ENCODE peak calls at places on chromosome 18, in six cellular contexts. D, G, X, A, C and P are unnamed samples.

GRCh38 chr18:58037163-58037562 is 6.9 kb upstream of the NEDD4L start:
- DNase-seq in G (no peak), A (no peak), C (no peak), X (no peak), D (no peak), P (no peak)

GRCh38 chr18:36095936-36096519 is 28.7 kb upstream of the RPRD1A start:
- DNase-seq in X (no peak), A (no peak), C (no peak), D (peak), G (peak), P (peak)

GRCh38 chr18:79553154-79553553 is 126.4 kb upstream of the CTDP1 start:
- DNase-seq in G (no peak), A (no peak), C (no peak), D (no peak), X (no peak), P (no peak)

GRCh38 chr18:45167631-45168225 is 447.5 kb upstream of the SLC14A2 start:
- DNase-seq in C (no peak), A (no peak), D (peak), G (no peak), X (no peak), P (no peak)

GRCh38 chr18:11570770-11571169 is 38.6 kb upstream of the SLC35G4 start:
- DNase-seq in A (no peak), G (no peak), C (no peak), X (no peak), D (peak), P (peak)

GRCh38 chr18:66724664-66725356 is 120.9 kb upstream of the CDH19 start:
- DNase-seq in D (peak), X (no peak), G (no peak), A (no peak), C (no peak), P (no peak)

GRCh38 chr18:38402509-38402908 is 836.9 kb upstream of the CELF4 start:
- DNase-seq in X (no peak), D (no peak), A (no peak), C (no peak), G (no peak), P (no peak)

GRCh38 chr18:35910327-35910726 is 62.2 kb upstream of the RMP24 start:
- DNase-seq in C (no peak), X (no peak), A (no peak), G (no peak), D (no peak), P (no peak)

GRCh38 chr18:80086281-80086680 is 22.8 kb upstream of the ADNP2 start:
- DNase-seq in X (no peak), G (no peak), A (no peak), D (no peak), C (no peak), P (no peak)

GRCh38 chr18:49647496-49648168 is 85.8 kb downstream of the LIPG start:
- DNase-seq in D (peak), A (no peak), X (no peak), G (no peak), C (no peak), P (no peak)

GRCh38 chr18:41992066-41992465 is 37.0 kb downstream of the PIK3C3 start:
- DNase-seq in C (no peak), G (no peak), X (no peak), D (no peak), A (no peak), P (no peak)

GRCh38 chr18:80197490-80197889 is 49.8 kb downstream of the PARD6G start:
- DNase-seq in A (no peak), D (no peak), G (no peak), X (no peak), C (no peak), P (no peak)

GRCh38 chr18:59897321-59897954 is 2.4 kb upstream of the PMAIP1 start:
- DNase-seq in C (no peak), G (no peak), X (no peak), A (no peak), D (no peak), P (no peak)

GRCh38 chr18:24846133-24846532 is 385.7 kb downstream of the HRH4 start:
- DNase-seq in X (no peak), G (no peak), A (no peak), C (no peak), D (no peak), P (no peak)

GRCh38 chr18:50709215-50709614 is 110.6 kb downstream of the MRO start:
- DNase-seq in D (no peak), A (no peak), C (no peak), G (no peak), X (no peak), P (no peak)

GRCh38 chr18:78981652-78981955 is 2.0 kb downstream of the SALL3 start:
- DNase-seq in A (no peak), D (no peak), X (no peak), G (no peak), C (no peak), P (no peak)

GRCh38 chr18:29596959-29597358 is 1420.0 kb upstream of the CDH2 start:
- DNase-seq in D (no peak), C (no peak), X (no peak), G (no peak), A (no peak), P (no peak)

GRCh38 chr18:59002974-59003594 is 136.6 kb upstream of the SEC11C start:
- DNase-seq in G (no peak), C (no peak), D (no peak), X (no peak), A (no peak), P (no peak)

GRCh38 chr18:24514439-24514838 is 54.0 kb downstream of the HRH4 start:
- DNase-seq in A (no peak), X (peak), D (peak), C (no peak), G (no peak), P (peak)

GRCh38 chr18:13527256-13527655 is 199.1 kb downstream of the FAM210A start:
- DNase-seq in X (no peak), D (no peak), C (no peak), A (no peak), G (no peak), P (no peak)

GRCh38 chr18:63518178-63519012 is 23.8 kb upstream of the SERPINB12 start:
- DNase-seq in D (peak), A (peak), X (no peak), G (peak), C (no peak), P (peak)